ENCODE peak calls at places on chromosome 5, in nine cellular contexts. One of them, this sample, is unnamed.

GRCh38 chr5:140261403-140262171 is 41.3 kb downstream of the PFDN1 start:
- DNase-seq in brain microvascular endothelial cell: peak; percentile 92
- DNase-seq in M059J: peak; percentile 94
- DNase-seq in stimulated activated naive CD8-positive, alpha-beta T cell treated with anti-CD3 and anti-CD28 coated beads, Interleukin-15, Interleukin-2, amounts not matched to agents 100 U/mL and 50 U/mL, for 24 hours: no peak
- DNase-seq in prostate gland: peak; percentile 87
- DNase-seq in stimulated activated CD4-positive, alpha-beta T cell treated with anti-CD3 and anti-CD28 coated beads, Interleukin-1b, Interleukin-23, amount 100 ng/mL, for 1 hour: no peak
- DNase-seq in stimulated activated CD8-positive, alpha-beta memory T cell treated with anti-CD3 and anti-CD28 coated beads, Interleukin-12 subunit alpha, Interleukin-12 subunit beta, amount 100 ng/mL, for 4 hours: no peak
- DNase-seq in WTC11: no peak
- DNase-seq in HEK293T: peak; percentile 75
- DNase-seq in this sample: peak; percentile 85

GRCh38 chr5:55062039-55062779 is 38.2 kb downstream of the GZMK start:
- DNase-seq in stimulated activated CD8-positive, alpha-beta memory T cell treated with anti-CD3 and anti-CD28 coated beads, Interleukin-12 subunit alpha, Interleukin-12 subunit beta, amount 100 ng/mL, for 4 hours: no peak
- DNase-seq in stimulated activated naive CD8-positive, alpha-beta T cell treated with anti-CD3 and anti-CD28 coated beads, Interleukin-15, Interleukin-2, amounts not matched to agents 100 U/mL and 50 U/mL, for 24 hours: peak; percentile 76
- DNase-seq in prostate gland: no peak
- DNase-seq in brain microvascular endothelial cell: no peak
- DNase-seq in M059J: no peak
- DNase-seq in stimulated activated CD4-positive, alpha-beta T cell treated with anti-CD3 and anti-CD28 coated beads, Interleukin-1b, Interleukin-23, amount 100 ng/mL, for 1 hour: no peak
- DNase-seq in HEK293T: no peak
- DNase-seq in WTC11: no peak
- DNase-seq in this sample: no peak

GRCh38 chr5:132376694-132377641 is 7.5 kb downstream of the SLC22A5 start:
- DNase-seq in prostate gland: no peak
- DNase-seq in M059J: no peak
- DNase-seq in WTC11: no peak
- DNase-seq in brain microvascular endothelial cell: no peak
- DNase-seq in stimulated activated CD8-positive, alpha-beta memory T cell treated with anti-CD3 and anti-CD28 coated beads, Interleukin-12 subunit alpha, Interleukin-12 subunit beta, amount 100 ng/mL, for 4 hours: no peak
- DNase-seq in HEK293T: no peak
- DNase-seq in stimulated activated naive CD8-positive, alpha-beta T cell treated with anti-CD3 and anti-CD28 coated beads, Interleukin-15, Interleukin-2, amounts not matched to agents 100 U/mL and 50 U/mL, for 24 hours: no peak
- DNase-seq in stimulated activated CD4-positive, alpha-beta T cell treated with anti-CD3 and anti-CD28 coated beads, Interleukin-1b, Interleukin-23, amount 100 ng/mL, for 1 hour: no peak
- DNase-seq in this sample: no peak

GRCh38 chr5:35987776-35988175 is 3.4 kb downstream of the UGT3A1 start:
- DNase-seq in prostate gland: no peak
- DNase-seq in stimulated activated CD8-positive, alpha-beta memory T cell treated with anti-CD3 and anti-CD28 coated beads, Interleukin-12 subunit alpha, Interleukin-12 subunit beta, amount 100 ng/mL, for 4 hours: no peak
- DNase-seq in M059J: no peak
- DNase-seq in WTC11: no peak
- DNase-seq in brain microvascular endothelial cell: no peak
- DNase-seq in HEK293T: no peak
- DNase-seq in stimulated activated CD4-positive, alpha-beta T cell treated with anti-CD3 and anti-CD28 coated beads, Interleukin-1b, Interleukin-23, amount 100 ng/mL, for 1 hour: no peak
- DNase-seq in stimulated activated naive CD8-positive, alpha-beta T cell treated with anti-CD3 and anti-CD28 coated beads, Interleukin-15, Interleukin-2, amounts not matched to agents 100 U/mL and 50 U/mL, for 24 hours: no peak
- DNase-seq in this sample: no peak

GRCh38 chr5:56698463-56699381 is 116.6 kb upstream of the MAP3K1 start:
- DNase-seq in HEK293T: no peak
- DNase-seq in brain microvascular endothelial cell: no peak
- DNase-seq in stimulated activated CD8-positive, alpha-beta memory T cell treated with anti-CD3 and anti-CD28 coated beads, Interleukin-12 subunit alpha, Interleukin-12 subunit beta, amount 100 ng/mL, for 4 hours: no peak
- DNase-seq in WTC11: no peak
- DNase-seq in M059J: no peak
- DNase-seq in stimulated activated CD4-positive, alpha-beta T cell treated with anti-CD3 and anti-CD28 coated beads, Interleukin-1b, Interleukin-23, amount 100 ng/mL, for 1 hour: no peak
- DNase-seq in prostate gland: no peak
- DNase-seq in stimulated activated naive CD8-positive, alpha-beta T cell treated with anti-CD3 and anti-CD28 coated beads, Interleukin-15, Interleukin-2, amounts not matched to agents 100 U/mL and 50 U/mL, for 24 hours: no peak
- DNase-seq in this sample: peak; percentile 57

GRCh38 chr5:78644129-78644528 is 4.4 kb downstream of the LHFPL2 start:
- DNase-seq in stimulated activated CD8-positive, alpha-beta memory T cell treated with anti-CD3 and anti-CD28 coated beads, Interleukin-12 subunit alpha, Interleukin-12 subunit beta, amount 100 ng/mL, for 4 hours: no peak
- DNase-seq in M059J: no peak
- DNase-seq in HEK293T: no peak
- DNase-seq in stimulated activated CD4-positive, alpha-beta T cell treated with anti-CD3 and anti-CD28 coated beads, Interleukin-1b, Interleukin-23, amount 100 ng/mL, for 1 hour: no peak
- DNase-seq in WTC11: no peak
- DNase-seq in prostate gland: no peak
- DNase-seq in stimulated activated naive CD8-positive, alpha-beta T cell treated with anti-CD3 and anti-CD28 coated beads, Interleukin-15, Interleukin-2, amounts not matched to agents 100 U/mL and 50 U/mL, for 24 hours: no peak
- DNase-seq in brain microvascular endothelial cell: no peak
- DNase-seq in this sample: no peak

GRCh38 chr5:161105563-161105962 is 253.6 kb upstream of the ATP10B start:
- DNase-seq in WTC11: no peak
- DNase-seq in HEK293T: no peak
- DNase-seq in prostate gland: no peak
- DNase-seq in stimulated activated CD4-positive, alpha-beta T cell treated with anti-CD3 and anti-CD28 coated beads, Interleukin-1b, Interleukin-23, amount 100 ng/mL, for 1 hour: no peak
- DNase-seq in M059J: peak; percentile 2
- DNase-seq in stimulated activated naive CD8-positive, alpha-beta T cell treated with anti-CD3 and anti-CD28 coated beads, Interleukin-15, Interleukin-2, amounts not matched to agents 100 U/mL and 50 U/mL, for 24 hours: no peak
- DNase-seq in stimulated activated CD8-positive, alpha-beta memory T cell treated with anti-CD3 and anti-CD28 coated beads, Interleukin-12 subunit alpha, Interleukin-12 subunit beta, amount 100 ng/mL, for 4 hours: no peak
- DNase-seq in brain microvascular endothelial cell: no peak
- DNase-seq in this sample: peak; percentile 66

GRCh38 chr5:68217476-68217984 is 2.0 kb downstream of the PIK3R1 start:
- DNase-seq in prostate gland: no peak
- DNase-seq in HEK293T: no peak
- DNase-seq in WTC11: no peak
- DNase-seq in stimulated activated CD8-positive, alpha-beta memory T cell treated with anti-CD3 and anti-CD28 coated beads, Interleukin-12 subunit alpha, Interleukin-12 subunit beta, amount 100 ng/mL, for 4 hours: no peak
- DNase-seq in brain microvascular endothelial cell: no peak
- DNase-seq in stimulated activated naive CD8-positive, alpha-beta T cell treated with anti-CD3 and anti-CD28 coated beads, Interleukin-15, Interleukin-2, amounts not matched to agents 100 U/mL and 50 U/mL, for 24 hours: no peak
- DNase-seq in M059J: no peak
- DNase-seq in stimulated activated CD4-positive, alpha-beta T cell treated with anti-CD3 and anti-CD28 coated beads, Interleukin-1b, Interleukin-23, amount 100 ng/mL, for 1 hour: no peak
- DNase-seq in this sample: peak; percentile 33